ENCODE peak calls at places on chromosomes 3 and 15, in seven cellular contexts. V is mesendoderm, I is IMR-90, E is neuronal stem cell, H is mesenchymal stem cell, G is H9, B is H1. O is an unnamed sample. For H3K4me1, the result is how much of the 10 kb centered on the place peaks cover.

GRCh38 chr3:30308131-30308530 is 298.3 kb upstream of the TGFBR2 start:
- DNase-seq in I (peak), E (no peak), H (peak), B (no peak), G (no peak), V (no peak), O (no peak)

GRCh38 chr3:12024959-12025570 is 20.9 kb downstream of the SYN2 start:
- DNase-seq in H (no peak), E (no peak), I (no peak), B (no peak), G (no peak), V (peak), O (no peak)

GRCh38 chr3:120153294-120153693 is 59.0 kb upstream of the GSK3B start:
- DNase-seq in I (peak), G (no peak), B (no peak), V (peak), E (no peak), H (peak), O (peak)

GRCh38 chr3:102687851-102688555 is 253.2 kb downstream of the ZPLD1 start:
- DNase-seq in H (no peak), V (peak), G (no peak), E (no peak), B (no peak), I (no peak), O (no peak)

GRCh38 chr15:68027388-68027787 is 26.7 kb upstream of the PIAS1 start:
- DNase-seq in B (no peak), I (no peak), E (no peak), G (no peak), V (no peak), H (no peak), O (no peak)

GRCh38 chr3:14266361-14266760 is 87.7 kb downstream of the LSM3 start:
- DNase-seq in G (no peak), B (no peak), I (peak), V (no peak), E (no peak), H (peak), O (peak)

GRCh38 chr3:143182861-143183667 is 63.5 kb downstream of the CHST2 start:
- DNase-seq in V (no peak), I (no peak), G (no peak), H (no peak), E (no peak), B (no peak), O (no peak)

GRCh38 chr3:31364711-31365110 is 168.0 kb upstream of the STT3B start:
- DNase-seq in V (no peak), H (peak), B (no peak), I (peak), E (no peak), G (no peak), O (peak)

GRCh38 chr3:38084019-38084968 is 45.3 kb downstream of the DLEC1 start:
- DNase-seq in G (no peak), B (no peak), H (peak), I (peak), E (no peak), V (peak), O (no peak)

GRCh38 chr15:36737430-36737891 is 158.0 kb downstream of the CDIN1 start:
- DNase-seq in B (no peak), E (no peak), G (no peak), H (peak), I (peak), V (no peak), O (peak)

GRCh38 chr3:196284396-196284795 is 3.1 kb downstream of the PCYT1A start:
- DNase-seq in B (no peak), E (no peak), I (peak), H (peak), V (no peak), G (no peak), O (no peak)

GRCh38 chr3:189937302-189938255 is 183.1 kb downstream of the P3H2 start:
- DNase-seq in H (peak), B (no peak), G (no peak), I (peak), E (no peak), V (peak), O (peak)

GRCh38 chr3:124620600-124621063 is 109.6 kb upstream of the UMPS start:
- DNase-seq in H (peak), E (no peak), V (peak), G (no peak), B (no peak), I (peak), O (peak)

GRCh38 chr3:158711886-158712285 is 20.4 kb downstream of the RARRES1 start:
- DNase-seq in G (no peak), B (no peak), I (peak), H (peak), E (no peak), V (peak), O (peak)

GRCh38 chr15:36275656-36276055 is 303.8 kb upstream of the CDIN1 start:
- DNase-seq in E (no peak), B (no peak), G (no peak), I (no peak), H (no peak), V (no peak), O (no peak)

GRCh38 chr3:72492240-72492639 is 356.0 kb downstream of the SHQ1 start:
- DNase-seq in V (peak), B (no peak), G (no peak), I (peak), H (peak), E (no peak), O (peak)

GRCh38 chr15:79970921-79971434 is at the start of gene BCL2A1:
- DNase-seq in I (peak), B (no peak), V (no peak), G (no peak), E (no peak), H (no peak), O (peak)

GRCh38 chr15:76994001-76994400 is 925 bp upstream of the PSTPIP1 start:
- DNase-seq in H (no peak), V (no peak), B (no peak), G (no peak), E (no peak), I (no peak), O (no peak)

GRCh38 chr3:123884258-123884831 is at the start of gene MYLK:
- DNase-seq in E (peak), V (peak), H (peak), I (peak), G (peak), B (peak), O (peak)

GRCh38 chr3:106836906-106837305 is 540.3 kb upstream of the CCDC54 start:
- DNase-seq in B (no peak), G (no peak), I (no peak), E (no peak), H (no peak), V (no peak), O (no peak)

GRCh38 chr3:111616417-111617105 is 21.4 kb upstream of the ZBED2 start:
- DNase-seq in H (no peak), B (no peak), I (peak), G (no peak), E (no peak), V (no peak), O (no peak)

GRCh38 chr3:71436337-71436736 is 147.2 kb downstream of the FOXP1 start:
- DNase-seq in I (no peak), E (no peak), H (no peak), B (no peak), V (no peak), G (no peak), O (no peak)

GRCh38 chr3:149224736-149225594 is 3.3 kb upstream of the CP start:
- DNase-seq in B (no peak), G (no peak), I (peak), H (peak), E (no peak), V (no peak), O (peak)

GRCh38 chr3:158668506-158668905 is 3.9 kb downstream of the LXN start:
- DNase-seq in G (no peak), E (no peak), B (no peak), I (peak), H (no peak), V (no peak), O (no peak)

GRCh38 chr3:36813320-36813719 is 49.0 kb upstream of the DCLK3 start:
- DNase-seq in B (no peak), G (no peak), V (no peak), H (no peak), I (no peak), E (no peak), O (peak)

GRCh38 chr3:106068795-106069194 is 200.0 kb upstream of the CBLB start:
- DNase-seq in V (no peak), E (no peak), B (no peak), I (peak), H (no peak), G (no peak), O (no peak)

GRCh38 chr3:88641033-88641604 is 466.3 kb upstream of the EPHA3 start:
- DNase-seq in B (no peak), V (peak), H (no peak), I (no peak), G (no peak), E (no peak), O (no peak)

GRCh38 chr15:66594836-66595235 is 29.0 kb upstream of the LCTL start:
- DNase-seq in G (no peak), H (no peak), V (no peak), E (no peak), I (no peak), B (no peak), O (no peak)

GRCh38 chr15:66591322-66591862 is 25.6 kb upstream of the LCTL start:
- DNase-seq in H (no peak), I (no peak), V (no peak), B (no peak), G (no peak), E (no peak), O (no peak)

GRCh38 chr15:66593219-66593780 is 27.5 kb upstream of the LCTL start:
- DNase-seq in G (no peak), B (no peak), V (no peak), H (no peak), I (peak), E (no peak), O (peak)

GRCh38 chr15:66594344-66594743 is 28.5 kb upstream of the LCTL start:
- DNase-seq in H (no peak), B (no peak), I (no peak), V (no peak), E (no peak), G (no peak), O (no peak)

DNA sequence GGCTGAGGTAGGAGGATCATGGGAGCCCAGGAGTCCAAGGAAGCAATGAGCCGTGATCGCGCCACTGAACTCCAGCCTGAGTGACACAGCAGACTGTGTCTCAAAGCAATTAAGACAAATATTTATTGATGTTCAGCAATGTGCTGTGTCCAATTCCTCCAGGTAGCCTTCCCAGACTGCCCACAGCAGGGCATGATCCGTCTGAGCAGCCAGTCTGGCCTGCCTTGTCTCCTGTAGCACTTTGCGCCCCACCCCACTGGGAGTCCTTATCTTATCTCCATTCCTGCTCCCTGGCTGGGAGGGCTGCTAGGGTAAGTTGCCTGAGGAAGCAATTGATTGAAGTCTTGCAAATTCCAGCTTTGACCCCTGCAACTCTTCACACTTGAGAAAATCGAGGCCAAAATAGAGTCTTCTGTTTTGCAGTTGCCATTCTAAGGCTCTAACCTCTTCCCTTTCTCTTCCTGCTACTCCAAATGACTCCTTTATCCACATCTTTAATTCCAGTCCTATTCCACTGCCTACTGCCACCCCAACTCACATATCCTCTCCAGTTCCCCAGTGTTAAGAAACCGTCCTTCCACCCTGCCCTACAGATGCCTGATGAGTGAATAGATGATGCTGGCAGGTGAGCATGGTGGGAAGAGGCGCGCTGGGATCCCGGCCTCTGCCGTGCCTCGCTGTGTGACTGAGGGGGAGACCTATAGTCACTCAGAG is 26.9 kb upstream of the LCTL start:
- DNase-seq in G (no peak), V (peak), H (no peak), E (no peak), I (no peak), B (no peak), O (peak)
- H3K23ac ChIP-seq in G (no peak), V (no peak), H (no peak), E (peak), I (no peak), B (no peak), O (no peak)

GRCh38 chr15:41919201-41919820 is 25.5 kb upstream of the SPTBN5 start:
- DNase-seq in B (no peak), H (peak), E (no peak), V (no peak), G (no peak), I (no peak), O (peak)
- H3K4me1 ChIP-seq in B (under half), H (under half), E (under half), V (under half), G (under half), I (under half), O (under half)

DNA sequence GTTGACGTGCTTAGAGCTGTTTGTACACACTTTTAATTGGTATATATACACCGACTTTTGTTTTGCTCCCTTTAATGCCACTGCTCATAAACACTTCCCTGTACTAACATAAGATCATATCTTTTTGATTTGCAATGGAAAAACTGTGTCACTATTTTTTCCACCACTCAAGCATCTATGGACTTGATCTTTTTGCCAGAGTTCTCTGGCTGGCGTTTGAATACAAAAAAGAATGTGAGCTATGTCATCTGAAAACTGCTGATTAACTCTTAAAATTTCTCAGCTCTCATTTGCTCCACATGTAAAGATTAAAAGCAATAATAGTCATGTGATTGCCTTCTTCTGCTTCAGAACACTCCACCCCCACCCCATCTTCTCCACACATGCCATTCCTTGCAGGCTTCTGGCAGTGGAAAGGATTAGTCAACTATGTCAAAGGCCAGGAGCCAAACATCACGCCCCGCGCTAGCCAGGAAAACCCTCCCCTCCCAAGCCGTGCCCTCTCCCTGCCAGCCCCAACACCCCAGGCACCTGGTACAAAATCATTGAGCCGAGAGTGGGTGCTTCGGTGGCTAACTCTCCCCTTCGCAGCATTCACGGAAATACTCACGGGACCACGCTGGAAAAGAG is 123.4 kb upstream of the MEF2A start:
- DNase-seq in B (no peak), E (no peak), I (peak), G (no peak), H (peak), V (peak), O (peak)
- H3K23ac ChIP-seq in B (no peak), E (no peak), I (peak), G (no peak), H (no peak), V (no peak), O (no peak)

GRCh38 chr15:87981969-87982368 is 274.6 kb downstream of the NTRK3 start:
- DNase-seq in I (no peak), B (no peak), H (no peak), E (no peak), V (no peak), G (no peak), O (no peak)
- H3K4me1 ChIP-seq in I (under half), B (under half), H (under half), E (under half), V (under half), G (under half), O (under half)

DNA sequence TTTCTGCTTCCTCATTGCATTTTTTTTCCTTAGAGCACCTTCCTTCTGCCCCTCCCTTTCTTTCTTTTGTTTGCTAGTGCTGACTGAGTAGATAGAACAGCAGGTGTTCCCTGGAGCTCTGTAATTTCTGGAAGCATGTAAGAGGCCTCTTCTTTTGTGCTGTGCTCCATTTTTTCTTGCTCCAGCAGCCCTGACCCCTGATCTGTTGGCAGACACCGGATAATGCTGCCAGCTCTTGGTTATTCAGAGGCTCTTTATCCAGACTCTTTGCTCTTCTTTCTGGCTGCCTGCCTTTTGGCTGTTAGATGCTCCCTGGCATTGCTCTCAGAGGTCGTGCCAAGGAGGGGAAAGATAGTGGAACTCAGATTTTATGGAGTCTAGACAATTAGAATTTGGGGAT is 104.4 kb upstream of the RBMS3 start:
- DNase-seq in H (no peak), B (no peak), G (peak), E (peak), V (peak), I (no peak), O (no peak)
- H3K23ac ChIP-seq in H (no peak), B (no peak), G (no peak), E (no peak), V (no peak), I (no peak), O (no peak)

DNA sequence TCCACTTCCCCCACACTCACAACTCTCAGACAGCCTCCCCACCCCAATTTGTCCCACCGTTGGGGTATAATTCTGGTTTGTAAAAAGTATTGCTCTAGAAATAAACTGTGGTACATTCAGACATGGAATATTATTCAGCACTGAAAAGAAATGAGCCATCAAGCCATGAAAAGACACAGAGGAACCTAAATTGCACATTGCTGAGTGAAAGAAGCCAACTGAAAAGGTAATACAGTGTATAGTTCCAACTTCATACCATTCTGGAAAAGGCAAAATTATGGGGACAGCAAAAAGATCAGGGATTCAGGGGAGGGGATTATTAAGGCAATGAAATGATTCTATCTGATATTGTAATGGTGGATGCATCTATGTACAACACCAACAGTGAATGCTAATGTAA is 10.5 kb downstream of the ANXA2 start:
- DNase-seq in B (no peak), V (no peak), H (no peak), I (no peak), G (no peak), E (no peak), O (no peak)
- H3K4me1 ChIP-seq in B (under half), V (under half), H (under half), I (under half), G (under half), E (under half), O (under half)

DNA sequence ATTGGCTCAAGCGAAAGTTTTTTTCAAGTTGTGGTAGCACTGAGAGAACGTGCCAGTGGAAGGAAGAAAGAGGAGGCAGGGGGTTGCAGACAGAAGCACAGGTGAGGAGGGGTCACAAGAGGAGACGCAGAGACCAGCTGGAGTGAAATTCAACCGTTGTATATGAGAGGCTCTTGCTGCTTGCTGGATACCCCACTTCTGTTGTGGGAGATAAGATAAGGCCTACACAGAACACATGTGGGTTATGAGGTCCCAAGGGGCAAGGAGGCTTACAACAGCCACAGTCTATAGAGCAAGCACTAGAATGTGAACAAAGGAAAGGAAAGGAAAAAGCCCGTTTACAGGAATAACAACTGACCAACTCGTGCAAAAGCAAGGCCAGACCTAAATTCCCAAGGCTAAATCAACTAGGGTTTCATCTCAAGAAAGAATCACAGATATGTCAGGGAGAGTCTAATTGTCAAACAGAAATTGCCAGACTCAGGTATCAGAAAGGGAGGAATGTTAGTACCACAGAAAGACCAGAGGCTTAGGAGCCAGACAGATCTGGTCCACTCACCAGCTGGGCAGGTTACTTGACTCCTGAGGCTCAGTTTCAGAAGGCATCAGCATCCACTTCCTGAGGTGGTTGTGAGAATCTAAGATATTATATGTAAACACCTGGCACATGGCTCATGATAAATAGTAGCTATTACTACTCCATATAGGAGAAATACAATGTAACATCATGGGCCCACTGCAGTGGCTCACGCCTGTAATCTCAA is 60.9 kb downstream of the MSL2 start:
- DNase-seq in H (no peak), B (no peak), E (no peak), I (no peak), V (peak), G (no peak), O (no peak)
- H3K23ac ChIP-seq in H (no peak), B (no peak), E (no peak), I (peak), V (no peak), G (no peak), O (no peak)

GRCh38 chr3:188689101-188689574 is 482.6 kb upstream of the TPRG1 start:
- DNase-seq in G (no peak), E (no peak), B (no peak), V (no peak), H (peak), I (peak), O (no peak)

GRCh38 chr3:188687389-188687788 is 484.4 kb upstream of the TPRG1 start:
- DNase-seq in E (no peak), H (peak), V (peak), I (peak), B (no peak), G (peak), O (peak)

GRCh38 chr3:188690932-188691331 is 480.8 kb upstream of the TPRG1 start:
- DNase-seq in V (no peak), E (no peak), I (no peak), H (no peak), B (no peak), G (no peak), O (no peak)

GRCh38 chr3:188692700-188693099 is 479.1 kb upstream of the TPRG1 start:
- DNase-seq in I (no peak), B (no peak), V (no peak), G (no peak), E (no peak), H (no peak), O (no peak)

DNA sequence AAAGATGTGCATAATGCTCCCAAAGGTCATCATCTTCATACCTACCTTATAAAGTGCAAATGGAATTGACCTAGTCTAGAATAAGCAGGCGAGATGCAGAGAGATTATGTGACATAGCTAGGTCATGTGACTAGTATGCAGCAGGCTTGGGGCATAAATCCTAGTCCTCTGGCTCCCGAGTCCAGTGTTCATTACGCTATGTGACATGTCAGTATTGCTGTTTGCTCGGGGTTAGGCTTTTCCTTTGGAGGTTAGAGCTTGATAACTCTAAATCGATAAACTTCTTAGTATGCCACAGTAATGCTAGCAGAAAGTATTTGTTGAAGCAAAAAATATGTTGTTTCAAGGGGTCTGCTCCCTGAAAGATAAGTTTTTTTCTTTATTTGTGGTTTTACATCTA is 481.7 kb upstream of the TPRG1 start:
- DNase-seq in G (no peak), V (no peak), B (no peak), H (no peak), E (no peak), I (no peak), O (no peak)
- H3K4me1 ChIP-seq in G (under half), V (under half), B (under half), H (under half), E (under half), I (under half), O (under half)